ENCODE peak calls at places on chromosomes 2 and 18, in five cellular contexts. W is K562, L is GM12878, T is SK-N-SH, S is HepG2. H is an unnamed sample.

GRCh38 chr2:15993666-15994065 is 53.3 kb downstream of the MYCN start:
- DNase-seq in W (no peak), L (no peak), T (no peak), S (no peak), H (no peak)

GRCh38 chr18:78069784-78070664 is 820.4 kb downstream of the GALR1 start:
- DNase-seq in W (no peak), L (no peak), T (no peak), S (no peak), H (no peak)

GRCh38 chr18:23194969-23195957 is 60.0 kb downstream of the CABLES1 start:
- DNase-seq in W (no peak), L (no peak), T (no peak), S (no peak), H (no peak)

GRCh38 chr2:153808675-153809074 is 63.0 kb upstream of the GALNT13 start:
- DNase-seq in W (no peak), L (no peak), T (no peak), S (no peak), H (no peak)

GRCh38 chr2:50133766-50134165 is 898.2 kb downstream of the NRXN1 start:
- DNase-seq in W (no peak), L (no peak), T (no peak), S (no peak), H (no peak)

GRCh38 chr2:28333606-28334526 is 58.8 kb upstream of the FOSL2 start:
- DNase-seq in W (no peak), L (no peak), T (no peak), S (no peak), H (no peak)

GRCh38 chr2:105576440-105577241 is 168.1 kb upstream of the NCK2 start:
- DNase-seq in W (no peak), L (no peak), T (peak), S (peak), H (peak)

GRCh38 chr2:213806125-213806726 is 522.0 kb downstream of the SPAG16 start:
- DNase-seq in W (no peak), L (no peak), T (peak), S (peak), H (no peak)

GRCh38 chr2:225276207-225276606 is 123.3 kb upstream of the NYAP2 start:
- DNase-seq in W (no peak), L (peak), T (no peak), S (no peak), H (no peak)

GRCh38 chr2:75570024-75570947 is 9.5 kb upstream of the EVA1A start:
- DNase-seq in W (no peak), L (no peak), T (no peak), S (no peak), H (no peak)

GRCh38 chr2:75573145-75573878 is 12.6 kb upstream of the EVA1A start:
- DNase-seq in W (no peak), L (no peak), T (no peak), S (no peak), H (no peak)

GRCh38 chr2:75569546-75569945 is 8.8 kb upstream of the EVA1A start:
- DNase-seq in W (no peak), L (no peak), T (no peak), S (no peak), H (no peak)

GRCh38 chr2:75571730-75572430 is 11.1 kb upstream of the EVA1A start:
- DNase-seq in W (no peak), L (no peak), T (no peak), S (no peak), H (no peak)

GRCh38 chr2:75570948-75571729 is 10.4 kb upstream of the EVA1A start:
- DNase-seq in W (no peak), L (no peak), T (no peak), S (peak), H (no peak)
- TF ChIP-seq FOXM1 in W (no peak), L (no peak), T (no peak), S (no peak), H (no peak)

GRCh38 chr2:150466770-150467640 is 20.5 kb downstream of the RND3 start:
- DNase-seq in W (no peak), L (no peak), T (no peak), S (no peak), H (no peak)
- TF ChIP-seq FOXM1 in W (no peak), L (no peak), T (no peak), S (no peak), H (no peak)

DNA sequence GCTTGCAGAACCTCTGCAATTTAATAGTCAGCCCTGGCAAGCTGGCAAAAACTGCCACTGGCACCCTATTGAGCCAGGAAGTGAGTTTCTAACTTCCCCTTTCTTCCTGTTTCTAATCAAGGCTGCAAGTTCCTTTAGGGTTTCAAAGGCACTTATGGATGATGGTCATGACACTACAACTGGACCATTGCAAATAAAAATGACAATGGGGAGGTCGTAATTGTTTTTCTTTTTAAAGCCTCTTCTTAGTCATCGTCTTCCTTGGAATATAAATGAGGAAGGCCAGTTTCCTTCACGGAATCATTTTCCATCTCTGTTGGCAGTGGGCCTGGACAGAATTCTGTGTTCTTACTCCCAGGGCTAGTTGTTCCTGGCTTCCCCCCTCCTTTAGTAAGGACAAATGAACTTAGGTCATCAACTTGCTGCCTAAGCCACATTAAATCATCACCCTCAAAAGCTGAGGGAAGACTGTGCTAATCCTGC is 35.8 kb downstream of the SH3RF3 start:
- DNase-seq in W (no peak), L (no peak), T (no peak), S (no peak), H (no peak)
- TF ChIP-seq FOXM1 in W (no peak), L (no peak), T (peak), S (no peak), H (no peak)

GRCh38 chr18:77061291-77061945 is 71.2 kb downstream of the MBP start:
- DNase-seq in W (no peak), L (no peak), T (no peak), S (no peak), H (no peak)
- TF ChIP-seq FOXM1 in W (no peak), L (no peak), T (no peak), S (no peak), H (no peak)

GRCh38 chr2:164976301-164976700 is 21.0 kb upstream of the SLC38A11 start:
- DNase-seq in W (no peak), L (no peak), T (no peak), S (no peak), H (no peak)

GRCh38 chr2:164969909-164970690 is 14.8 kb upstream of the SLC38A11 start:
- DNase-seq in W (no peak), L (no peak), T (no peak), S (no peak), H (no peak)

GRCh38 chr2:164972216-164972615 is 16.9 kb upstream of the SLC38A11 start:
- DNase-seq in W (no peak), L (no peak), T (no peak), S (no peak), H (no peak)

GRCh38 chr2:164975885-164976284 is 20.6 kb upstream of the SLC38A11 start:
- DNase-seq in W (no peak), L (no peak), T (no peak), S (no peak), H (no peak)

GRCh38 chr2:164974221-164974620 is 18.9 kb upstream of the SLC38A11 start:
- DNase-seq in W (no peak), L (no peak), T (no peak), S (no peak), H (no peak)
- TF ChIP-seq FOXM1 in W (no peak), L (no peak), T (no peak), S (no peak), H (no peak)

GRCh38 chr2:218879881-218880748 is 537 bp upstream of the WNT10A start:
- DNase-seq in W (peak), L (peak), T (peak), S (no peak), H (no peak)
- TF ChIP-seq FOXM1 in W (no peak), L (no peak), T (no peak), S (no peak), H (no peak)

DNA sequence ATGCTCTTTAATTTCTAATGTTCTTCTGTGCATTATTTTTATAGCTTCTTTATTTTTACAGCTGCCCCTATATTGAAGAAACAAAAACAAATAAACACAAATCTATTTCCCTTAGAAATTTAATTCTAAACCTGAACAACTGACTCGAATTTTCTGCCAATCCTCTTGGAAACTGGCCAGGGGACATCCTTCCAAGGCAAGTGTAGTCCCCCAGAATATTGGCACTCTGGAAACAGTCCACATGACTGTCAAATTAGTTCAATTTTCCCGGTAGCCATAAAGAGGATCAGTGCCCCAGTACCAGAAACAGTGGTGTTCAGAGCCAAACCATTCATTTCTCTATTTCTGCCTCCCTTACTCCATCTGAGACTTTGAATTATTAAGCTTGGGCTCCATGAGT is 261.0 kb downstream of the ICOS start:
- DNase-seq in W (no peak), L (no peak), T (no peak), S (no peak), H (no peak)
- TF ChIP-seq FOXM1 in W (no peak), L (no peak), T (no peak), S (no peak), H (no peak)

GRCh38 chr18:31979714-31980113 is 36.8 kb upstream of the TRAPPC8 start:
- DNase-seq in W (no peak), L (no peak), T (no peak), S (no peak), H (no peak)
- TF ChIP-seq FOXM1 in W (no peak), L (no peak), T (no peak), S (no peak), H (no peak)

H was measured in HEK293T.